ENCODE peak calls at places on chromosomes 1 and 21, in six cellular contexts. K, S, Z, E, G and U are unnamed samples. For H3K4me1, the result is how much of the 10 kb centered on the place peaks cover.

GRCh38 chr1:110677016-110677415 is 2.3 kb upstream of the KCNA3 start:
- DNase-seq in K (no peak), S (no peak), Z (no peak), E (no peak), G (no peak), U (no peak)

GRCh38 chr1:205447457-205448415 is 8.1 kb downstream of the BLACAT1 start:
- DNase-seq in K (no peak), S (no peak), Z (no peak), E (peak), G (no peak), U (no peak)

GRCh38 chr1:155307247-155307740 is 1.4 kb upstream of the FDPS start:
- DNase-seq in K (no peak), S (no peak), Z (no peak), E (peak), G (peak), U (no peak)

GRCh38 chr21:29155118-29155932 is 24.9 kb downstream of the MAP3K7CL start:
- DNase-seq in K (no peak), S (peak), Z (peak), E (peak), G (no peak), U (peak)

GRCh38 chr1:31042656-31043055 is 22.9 kb downstream of the PUM1 start:
- DNase-seq in K (no peak), S (no peak), Z (no peak), E (no peak), G (no peak), U (no peak)

GRCh38 chr1:223540485-223541106 is 124.9 kb downstream of the CAPN8 start:
- DNase-seq in K (no peak), S (no peak), Z (no peak), E (no peak), G (no peak), U (no peak)

GRCh38 chr1:34320081-34320480 is 143.4 kb downstream of the C1orf94 start:
- DNase-seq in K (no peak), S (no peak), Z (no peak), E (peak), G (peak), U (no peak)

GRCh38 chr21:29854795-29855194 is 85.0 kb downstream of the GRIK1 start:
- DNase-seq in K (no peak), S (no peak), Z (no peak), E (no peak), G (no peak), U (no peak)

GRCh38 chr1:223654083-223654482 is 11.4 kb downstream of the CAPN8 start:
- DNase-seq in K (peak), S (no peak), Z (no peak), E (no peak), G (peak), U (no peak)

GRCh38 chr21:42063578-42064521 is 7.3 kb upstream of the UMODL1 start:
- DNase-seq in K (no peak), S (peak), Z (no peak), E (peak), G (no peak), U (peak)

GRCh38 chr1:61639218-61639617 is 85.7 kb downstream of the TM2D1 start:
- DNase-seq in K (no peak), S (no peak), Z (no peak), E (no peak), G (peak), U (no peak)

GRCh38 chr1:95233321-95233736 is 681 bp upstream of the RWDD3 start:
- DNase-seq in K (peak), S (peak), Z (peak), E (peak), G (peak), U (no peak)

GRCh38 chr1:119799599-119800177 is 11.6 kb downstream of the REG4 start:
- DNase-seq in K (no peak), S (no peak), Z (no peak), E (no peak), G (no peak), U (no peak)

GRCh38 chr1:51237714-51238403 is 1.8 kb downstream of the RNF11 start:
- DNase-seq in K (no peak), S (no peak), Z (no peak), E (peak), G (peak), U (no peak)

GRCh38 chr1:3469104-3469848 is 14.8 kb downstream of the ARHGEF16 start:
- DNase-seq in K (no peak), S (peak), Z (no peak), E (no peak), G (no peak), U (peak)
- H3K4me1 ChIP-seq in K (under half), S (under half), Z (under half), E (under half), G (under half), U (under half)

GRCh38 chr1:25492323-25492722 is 51.1 kb upstream of the LDLRAP1 start:
- DNase-seq in K (no peak), S (no peak), Z (no peak), E (no peak), G (no peak), U (no peak)
- TF ChIP-seq CTCF in K (no peak), S (no peak), Z (no peak), E (no peak), G (no peak), U (no peak)

GRCh38 chr1:93675931-93676330 is 5.7 kb downstream of the BCAR3 start:
- DNase-seq in K (no peak), S (no peak), Z (no peak), E (peak), G (no peak), U (no peak)

GRCh38 chr1:93677729-93678128 is 3.9 kb downstream of the BCAR3 start:
- DNase-seq in K (no peak), S (no peak), Z (no peak), E (no peak), G (no peak), U (no peak)

GRCh38 chr1:93676424-93676823 is 5.2 kb downstream of the BCAR3 start:
- DNase-seq in K (no peak), S (no peak), Z (peak), E (peak), G (no peak), U (no peak)

GRCh38 chr1:93673159-93673657 is 8.4 kb downstream of the BCAR3 start:
- DNase-seq in K (no peak), S (no peak), Z (no peak), E (no peak), G (no peak), U (no peak)

DNA sequence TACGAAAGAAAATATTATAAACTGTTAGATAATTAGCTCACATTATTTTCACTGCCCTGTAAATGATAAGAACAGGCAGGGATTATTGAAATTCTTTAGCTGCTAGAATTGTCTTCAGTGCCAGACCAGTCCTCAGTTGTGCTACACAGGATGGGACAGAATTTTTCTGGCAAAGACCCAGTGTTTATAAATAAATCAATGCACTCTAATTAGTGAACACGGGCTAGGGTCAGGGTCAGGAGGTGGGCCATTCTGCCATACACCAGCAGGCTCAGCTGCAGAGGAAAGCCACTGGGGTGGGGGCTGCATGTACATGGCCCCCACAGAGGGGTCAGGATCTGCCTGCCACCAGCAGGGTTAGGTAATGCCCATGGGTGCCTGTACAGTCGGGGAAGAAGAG is 6.4 kb downstream of the BCAR3 start:
- DNase-seq in K (no peak), S (no peak), Z (no peak), E (no peak), G (no peak), U (no peak)
- H3K4me1 ChIP-seq in K (half or more), S (under half), Z (half or more), E (under half), G (half or more), U (half or more)

GRCh38 chr1:44783697-44784093 is 4.3 kb downstream of the BEST4 start:
- DNase-seq in K (no peak), S (no peak), Z (no peak), E (no peak), G (no peak), U (no peak)

GRCh38 chr1:44785027-44785376 is 3.0 kb downstream of the BEST4 start:
- DNase-seq in K (no peak), S (peak), Z (no peak), E (no peak), G (no peak), U (peak)

GRCh38 chr1:44785501-44786137 is 2.4 kb downstream of the BEST4 start:
- DNase-seq in K (no peak), S (no peak), Z (no peak), E (no peak), G (no peak), U (peak)

GRCh38 chr1:44786138-44786840 is 1.7 kb downstream of the BEST4 start:
- DNase-seq in K (peak), S (peak), Z (peak), E (peak), G (peak), U (peak)

DNA sequence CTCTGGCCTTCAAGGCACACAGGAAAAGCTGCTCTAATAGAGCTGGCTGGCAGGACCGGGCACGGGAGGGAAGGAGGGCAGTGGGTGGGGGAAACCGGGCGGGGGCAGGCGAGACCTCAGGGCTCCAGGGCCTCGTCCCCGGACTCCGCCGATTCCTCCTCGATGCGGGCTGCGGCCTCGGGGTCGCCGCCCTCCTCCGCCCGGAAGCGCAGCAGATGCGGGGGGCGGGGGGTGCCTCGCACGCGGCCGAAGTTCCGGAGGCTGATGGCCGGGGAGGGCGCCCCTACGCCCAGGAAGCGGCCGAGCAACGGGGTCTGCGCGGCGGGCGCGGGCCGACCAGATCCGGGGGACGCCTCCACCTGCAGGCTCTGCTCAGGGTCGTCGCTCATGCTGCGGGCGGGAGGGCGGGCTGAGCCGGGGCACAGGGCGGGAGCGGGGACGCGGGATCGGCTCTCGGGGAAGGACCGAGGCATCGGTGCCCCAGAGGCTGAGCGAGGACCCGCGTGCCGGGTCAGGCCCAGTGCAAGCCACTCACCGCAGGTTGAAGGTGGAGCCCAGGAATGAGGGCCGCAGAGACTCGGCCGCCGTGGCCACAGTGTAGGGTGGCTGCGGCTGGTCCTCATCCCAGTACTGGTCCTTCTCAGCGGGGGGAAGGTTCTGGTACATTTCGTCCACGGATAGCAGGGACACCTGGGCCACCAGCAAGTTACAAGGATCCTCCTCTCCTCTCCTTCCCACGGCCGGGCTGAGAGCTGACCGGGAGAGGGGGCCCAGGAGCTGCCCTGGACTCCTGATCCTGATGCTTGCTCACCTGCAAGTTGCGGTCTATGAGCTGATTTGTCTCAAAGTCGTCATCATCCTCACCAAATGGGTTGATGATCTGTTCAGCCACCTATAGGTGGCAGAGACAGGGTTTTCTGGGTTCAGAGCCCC is 3.6 kb downstream of the BEST4 start:
- DNase-seq in K (no peak), S (peak), Z (no peak), E (no peak), G (no peak), U (no peak)
- TF ChIP-seq CTCF in K (no peak), S (peak), Z (no peak), E (no peak), G (no peak), U (no peak)

GRCh38 chr1:20187813-20188454 is 1.6 kb upstream of the PLA2G2C start:
- DNase-seq in K (no peak), S (no peak), Z (no peak), E (no peak), G (no peak), U (no peak)
- H3K4me1 ChIP-seq in K (under half), S (under half), Z (under half), E (under half), G (under half), U (under half)

DNA sequence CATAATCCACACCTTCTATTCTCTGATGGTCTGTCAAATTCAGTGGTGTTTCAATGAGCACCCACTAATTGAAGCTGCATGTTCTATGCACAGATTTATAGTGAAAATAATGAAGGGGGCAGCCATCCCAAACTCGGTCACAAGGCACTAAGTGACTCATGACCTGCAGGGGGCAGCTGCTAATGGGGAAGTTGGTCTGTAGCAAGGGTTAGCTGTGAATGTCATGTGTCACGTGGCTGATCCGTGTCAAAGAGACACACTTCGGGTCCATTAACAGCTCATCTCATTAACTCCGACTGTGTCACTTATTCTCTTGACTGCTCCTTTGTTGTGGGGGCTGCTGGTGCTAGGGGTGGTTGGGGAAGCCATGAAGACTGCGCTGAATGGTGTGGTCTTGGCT is 306.6 kb downstream of the PCP4 start:
- DNase-seq in K (no peak), S (no peak), Z (no peak), E (no peak), G (no peak), U (no peak)
- TF ChIP-seq CTCF in K (no peak), S (no peak), Z (no peak), E (no peak), G (no peak), U (no peak)

DNA sequence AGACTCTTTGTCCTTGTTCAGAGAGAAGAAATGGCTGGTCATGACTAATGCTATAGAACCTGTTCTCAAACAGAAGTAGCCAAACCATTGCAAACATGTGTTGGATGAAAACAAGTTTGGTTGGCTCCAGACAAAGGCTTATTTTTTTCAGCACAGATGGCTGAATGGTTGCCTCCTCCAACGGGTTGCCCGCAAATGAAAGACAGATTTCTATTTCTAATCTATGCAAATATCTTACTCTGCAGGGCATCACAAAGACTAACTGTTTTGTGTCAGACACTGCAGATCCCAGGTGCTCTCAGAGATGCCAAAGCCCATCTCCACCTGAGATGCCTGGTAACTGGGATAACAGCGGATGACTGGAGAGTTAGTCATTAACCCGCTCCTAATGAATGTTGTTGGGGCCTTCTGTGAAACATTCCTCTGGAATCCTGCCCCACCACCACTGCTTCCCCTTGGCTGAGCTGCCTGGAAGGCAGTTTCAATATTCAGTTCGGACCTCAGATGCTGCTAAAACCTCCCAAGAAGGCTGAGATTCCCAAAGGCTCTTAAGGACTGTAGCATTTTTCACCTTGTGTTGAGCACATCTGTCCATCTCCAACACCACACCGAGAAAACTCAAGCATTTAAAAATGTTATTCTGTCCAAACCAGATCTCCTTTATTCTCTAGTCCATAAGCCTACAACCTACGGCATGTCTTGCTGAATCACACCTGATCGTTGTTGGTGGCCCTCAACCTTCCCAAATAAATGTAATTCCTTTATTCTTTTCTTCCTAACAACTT is 104.4 kb downstream of the PTPN14 start:
- DNase-seq in K (peak), S (peak), Z (no peak), E (peak), G (peak), U (no peak)
- H3K4me1 ChIP-seq in K (half or more), S (under half), Z (under half), E (under half), G (under half), U (under half)

DNA sequence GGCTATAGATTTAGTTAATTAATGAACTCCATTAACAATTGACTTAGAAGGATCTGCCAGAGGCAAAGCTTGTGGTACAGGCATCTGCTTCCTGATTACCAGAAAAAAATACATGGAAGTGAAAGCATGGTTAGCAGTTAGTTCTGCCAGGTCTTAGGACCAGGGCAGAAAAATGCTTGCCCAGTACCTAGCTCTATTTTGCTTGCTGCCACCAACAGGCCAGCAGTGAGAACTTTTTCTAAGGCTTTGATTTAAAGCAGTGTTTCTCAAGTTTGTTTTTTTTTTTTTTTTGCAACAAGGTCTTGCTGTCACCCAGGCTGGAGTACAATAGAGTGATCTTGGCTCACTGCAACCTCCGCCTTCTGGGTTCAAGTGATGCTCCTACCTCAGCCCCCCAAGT is 16.4 kb upstream of the MTF1 start:
- DNase-seq in K (no peak), S (no peak), Z (no peak), E (no peak), G (no peak), U (no peak)
- TF ChIP-seq CTCF in K (no peak), S (no peak), Z (no peak), E (no peak), G (peak), U (no peak)

GRCh38 chr1:2200308-2200943 is 5.9 kb upstream of the FAAP20 start:
- DNase-seq in K (no peak), S (peak), Z (no peak), E (no peak), G (no peak), U (no peak)

GRCh38 chr1:2202008-2202575 is 7.5 kb upstream of the FAAP20 start:
- DNase-seq in K (no peak), S (peak), Z (no peak), E (no peak), G (no peak), U (no peak)

GRCh38 chr1:2199042-2199810 is 4.7 kb upstream of the FAAP20 start:
- DNase-seq in K (peak), S (peak), Z (peak), E (peak), G (peak), U (peak)

GRCh38 chr1:2202843-2203601 is 8.4 kb upstream of the FAAP20 start:
- DNase-seq in K (no peak), S (peak), Z (peak), E (no peak), G (no peak), U (no peak)

DNA sequence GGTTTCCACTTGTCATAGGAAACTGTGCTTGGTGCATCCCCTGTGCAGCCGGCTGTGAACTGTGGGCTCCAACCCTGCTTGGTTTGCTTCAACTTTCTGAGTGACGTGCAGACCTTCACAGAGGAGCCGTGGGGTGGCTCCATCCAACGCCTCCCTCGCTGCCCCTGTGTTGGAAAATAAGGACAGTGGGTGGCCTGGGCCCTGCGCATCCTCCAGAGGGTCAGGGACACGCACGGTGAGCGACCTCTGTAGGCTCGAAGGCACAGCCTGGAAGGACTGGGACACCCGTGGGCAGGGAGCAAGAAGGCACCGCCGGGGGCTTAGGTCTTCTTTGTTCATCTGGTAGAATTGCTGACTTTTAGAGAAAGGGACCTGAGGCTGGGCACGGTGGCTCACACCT is 6.5 kb upstream of the FAAP20 start:
- DNase-seq in K (no peak), S (peak), Z (no peak), E (no peak), G (no peak), U (no peak)
- H3K4me1 ChIP-seq in K (under half), S (under half), Z (half or more), E (under half), G (under half), U (half or more)

GRCh38 chr1:153506386-153506785 is 29.4 kb downstream of the S100A6 start:
- DNase-seq in K (no peak), S (no peak), Z (no peak), E (no peak), G (no peak), U (no peak)
- TF ChIP-seq CTCF in K (no peak), S (no peak), Z (no peak), E (no peak), G (no peak), U (no peak)